ENCODE peak calls at places on chromosomes 3 and 15, in six cellular contexts. T is pancreas, H is AG04450, I is heart right ventricle, V is right cardiac atrium, C is stomach. R is an unnamed sample.

GRCh38 chr15:20340931-20341661 is 200.5 kb downstream of the GOLGA6L6 start:
- DNase-seq in I (peak; percentile 74), H (no peak), C (peak; percentile 67), V (peak; percentile 89), T (peak; percentile 50), R (no peak)

GRCh38 chr3:138078901-138079344 is 36.5 kb downstream of the DZIP1L start:
- DNase-seq in V (no peak), T (no peak), C (no peak), H (peak; percentile 91), I (no peak), R (no peak)

GRCh38 chr3:126835472-126836219 is 131.6 kb downstream of the CHCHD6 start:
- DNase-seq in C (no peak), I (no peak), V (no peak), H (peak; percentile 37), T (no peak), R (no peak)

GRCh38 chr15:98139337-98139736 is 178.8 kb downstream of the ARRDC4 start:
- DNase-seq in T (no peak), C (no peak), I (no peak), H (no peak), V (no peak), R (no peak)

GRCh38 chr3:185420762-185421161 is 57.8 kb downstream of the MAP3K13 start:
- DNase-seq in V (no peak), H (no peak), C (peak; percentile 73), T (peak; percentile 85), I (no peak), R (no peak)

GRCh38 chr3:128016502-128016901 is 35.7 kb upstream of the SEC61A1 start:
- DNase-seq in T (no peak), V (no peak), C (no peak), I (no peak), H (no peak), R (no peak)

GRCh38 chr15:91499774-91500383 is 353.6 kb upstream of the SLCO3A1 start:
- DNase-seq in I (no peak), H (no peak), V (no peak), T (no peak), C (no peak), R (no peak)

GRCh38 chr3:25033407-25034029 is 394.5 kb upstream of the RARB start:
- DNase-seq in T (peak; percentile 52), V (peak; percentile 71), H (no peak), C (peak; percentile 26), I (peak; percentile 65), R (peak; percentile 32)

GRCh38 chr15:48928877-48929538 is 34.7 kb downstream of the SHC4 start:
- DNase-seq in H (no peak), I (no peak), C (no peak), T (no peak), V (no peak), R (no peak)

GRCh38 chr3:173748140-173748539 is 350.6 kb downstream of the NLGN1 start:
- DNase-seq in C (no peak), I (no peak), H (no peak), V (no peak), T (no peak), R (no peak)

GRCh38 chr15:22839046-22839705 is 710 bp downstream of the NIPA2 start:
- DNase-seq in H (no peak), T (no peak), C (no peak), V (no peak), I (no peak), R (no peak)

GRCh38 chr15:76439542-76439941 is 103.0 kb downstream of the ISL2 start:
- DNase-seq in I (no peak), C (no peak), V (no peak), T (no peak), H (no peak), R (no peak)

GRCh38 chr3:98574157-98574556 is 19.3 kb downstream of the CPOX start:
- DNase-seq in H (no peak), V (no peak), C (no peak), T (no peak), I (no peak), R (no peak)

GRCh38 chr3:15330031-15330596 is 2.3 kb downstream of the SH3BP5 start:
- DNase-seq in I (peak; percentile 44), V (peak; percentile 70), C (no peak), T (no peak), H (no peak), R (no peak)

GRCh38 chr15:56484284-56484683 is 19.3 kb upstream of the MNS1 start:
- DNase-seq in H (no peak), I (no peak), C (no peak), V (no peak), T (no peak), R (no peak)

GRCh38 chr3:66407281-66408218 is 93.3 kb downstream of the LRIG1 start:
- DNase-seq in V (peak; percentile 89), C (peak; percentile 75), T (peak; percentile 79), H (no peak), I (peak; percentile 71), R (peak; percentile 36)

GRCh38 chr3:39573392-39573791 is 105.9 kb downstream of the MOBP start:
- DNase-seq in C (no peak), I (no peak), V (no peak), H (no peak), T (no peak), R (no peak)

GRCh38 chr3:52221563-52222318 is 3.7 kb downstream of the TLR9 start:
- DNase-seq in C (no peak), V (peak; percentile 84), I (peak; percentile 18), H (no peak), T (no peak), R (no peak)

GRCh38 chr3:185021326-185021725 is 131.5 kb downstream of the C3orf70 start:
- DNase-seq in V (no peak), H (no peak), I (no peak), T (no peak), C (no peak), R (no peak)

GRCh38 chr15:30065025-30065801 is 17.5 kb upstream of the GOLGA8J start:
- DNase-seq in C (no peak), I (no peak), V (no peak), H (peak; percentile 18), T (no peak), R (no peak)

GRCh38 chr3:173800154-173800553 is 402.6 kb downstream of the NLGN1 start:
- DNase-seq in I (no peak), V (no peak), T (no peak), C (no peak), H (no peak), R (no peak)

GRCh38 chr3:196127308-196128040 is 45.6 kb upstream of the TFRC start:
- DNase-seq in V (no peak), I (no peak), C (peak; percentile 30), H (no peak), T (no peak), R (no peak)

DNA sequence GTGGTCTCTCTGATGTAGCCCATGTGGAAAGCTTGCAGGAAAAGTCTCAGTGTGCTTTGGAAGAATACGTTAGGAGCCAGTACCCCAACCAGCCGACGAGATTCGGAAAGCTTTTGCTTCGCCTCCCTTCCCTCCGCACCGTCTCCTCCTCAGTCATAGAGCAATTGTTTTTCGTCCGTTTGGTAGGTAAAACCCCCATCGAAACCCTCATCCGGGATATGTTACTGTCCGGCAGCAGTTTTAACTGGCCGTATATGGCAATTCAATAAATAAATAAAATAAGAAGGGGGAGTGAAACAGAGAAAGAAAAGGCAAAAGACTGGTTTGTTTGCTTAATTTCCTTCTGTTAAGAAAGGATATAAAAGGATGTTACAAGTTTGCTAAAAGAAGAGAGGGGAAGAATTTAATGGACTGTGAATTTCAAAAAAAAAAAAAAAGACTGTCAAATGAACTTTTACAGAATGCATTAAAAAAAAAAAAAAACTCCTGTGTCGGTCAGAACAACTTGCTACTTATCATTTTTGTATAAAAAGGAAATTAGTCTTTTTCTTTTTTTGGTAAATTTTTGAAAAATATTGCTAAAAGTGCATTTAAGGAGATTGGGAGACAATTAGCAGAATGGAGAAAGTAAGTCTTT is 7.0 kb downstream of the NR2F2 start:
- DNase-seq in I (no peak), H (no peak), V (no peak), C (no peak), T (no peak), R (no peak)
- H3K27ac ChIP-seq in I (peak overlapping the region; percentile 94), H (peak overlapping the region; percentile 78), V (peak overlapping the region; percentile 99), C (peak overlapping the region; percentile 96), T (no peak overlapping the region), R (no peak overlapping the region)

GRCh38 chr3:13648060-13648743 is 99.3 kb downstream of the FBLN2 start:
- DNase-seq in T (peak; percentile 89), C (peak; percentile 81), H (peak; percentile 58), I (peak; percentile 81), V (peak; percentile 96), R (peak; percentile 71)
- H3K27ac ChIP-seq in T (no peak overlapping the region), C (no peak overlapping the region), H (no peak overlapping the region), I (no peak overlapping the region), V (no peak overlapping the region), R (no peak overlapping the region)

DNA sequence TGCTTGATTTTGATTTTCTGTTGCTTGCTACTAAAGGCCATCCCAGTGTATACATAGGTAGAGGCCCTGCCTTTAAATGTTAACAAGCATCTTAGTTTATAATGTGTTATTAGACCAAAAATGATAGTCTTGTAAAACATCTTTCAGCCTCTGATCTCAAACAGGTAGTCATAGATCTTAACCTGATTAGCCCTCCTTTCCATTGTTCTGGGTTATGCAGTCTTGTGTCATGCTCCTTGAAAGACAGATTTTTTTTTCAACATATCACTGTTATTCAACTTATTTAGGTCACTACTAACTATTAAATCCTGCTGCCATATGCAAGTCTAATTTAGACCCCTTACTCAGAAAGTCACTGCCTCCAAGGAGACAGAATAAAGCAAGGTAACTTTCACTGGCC is 19.1 kb upstream of the CLDN16 start:
- DNase-seq in I (no peak), T (no peak), C (no peak), H (no peak), V (no peak), R (no peak)
- H3K27ac ChIP-seq in I (no peak overlapping the region), T (no peak overlapping the region), C (no peak overlapping the region), H (no peak overlapping the region), V (no peak overlapping the region), R (no peak overlapping the region)

DNA sequence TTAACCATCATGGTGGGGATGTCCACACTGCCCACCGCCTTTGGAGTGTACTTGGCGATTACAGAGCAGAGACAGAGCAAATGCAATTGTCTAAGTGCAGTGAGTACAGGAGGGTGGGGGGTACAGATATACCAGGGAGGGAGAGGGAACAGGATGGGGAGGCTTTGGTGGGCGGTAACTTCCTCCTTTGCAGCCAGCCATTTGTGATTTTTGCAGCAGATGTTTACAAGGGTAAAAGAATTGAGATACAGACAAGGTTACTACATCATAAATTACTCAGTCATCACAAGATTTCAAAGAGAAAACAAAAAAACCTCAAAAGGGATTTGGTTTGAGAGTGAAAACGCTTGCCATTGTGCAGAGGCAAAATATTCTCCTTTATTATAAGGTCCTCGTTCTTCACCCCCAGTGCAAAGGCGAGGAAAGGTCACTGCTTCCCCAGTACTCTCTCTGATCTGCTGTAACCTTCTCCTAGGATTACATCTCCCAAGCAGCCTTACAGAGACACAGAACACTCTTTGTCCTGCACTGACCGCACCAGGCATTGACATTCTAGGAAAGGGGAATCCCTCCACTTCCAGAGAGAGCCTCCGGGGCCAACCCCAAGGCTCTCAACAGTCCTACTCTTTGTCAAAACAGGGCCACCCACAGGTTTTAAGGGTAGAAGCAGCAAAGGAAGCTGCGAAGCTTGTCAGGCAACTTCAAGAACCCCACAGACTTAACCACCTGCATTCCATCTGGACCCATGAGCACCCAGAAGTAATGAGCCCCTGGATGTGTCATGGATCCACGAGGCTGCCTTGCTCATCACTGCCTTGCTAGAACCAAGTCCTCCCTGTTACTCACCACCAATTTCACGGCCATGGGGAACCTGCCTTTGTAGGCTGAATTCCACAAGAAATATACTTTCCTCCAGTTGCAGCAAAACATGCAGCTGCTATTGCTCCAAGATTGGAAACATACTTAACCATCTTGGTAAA is 117.3 kb downstream of the ADAMTS17 start:
- DNase-seq in T (no peak), V (no peak), H (no peak), I (no peak), C (no peak), R (no peak)
- H3K27ac ChIP-seq in T (no peak overlapping the region), V (no peak overlapping the region), H (no peak overlapping the region), I (no peak overlapping the region), C (no peak overlapping the region), R (no peak overlapping the region)

GRCh38 chr3:42503251-42503924 is 945 bp downstream of the VIPR1 start:
- DNase-seq in C (peak; percentile 23), T (peak; percentile 5), I (peak; percentile 1), H (no peak), V (no peak), R (no peak)
- H3K27ac ChIP-seq in C (no peak overlapping the region), T (no peak overlapping the region), I (no peak overlapping the region), H (no peak overlapping the region), V (no peak overlapping the region), R (no peak overlapping the region)

R was measured in substantia nigra.